ENCODE peak calls at places on chromosome 1, in five cellular contexts. Z, P, N, Y and B are unnamed samples.

GRCh38 chr1:10189659-10190058 is 20.7 kb upstream of the KIF1B start:
- DNase-seq in Z (no peak), P (no peak), N (peak; percentile 16), Y (no peak), B (no peak)

GRCh38 chr1:178155478-178156255 is 61.8 kb downstream of the RASAL2 start:
- DNase-seq in Z (no peak), P (no peak), N (no peak), Y (no peak), B (no peak)

GRCh38 chr1:197908695-197909336 is 6.4 kb downstream of the C1orf53 start:
- DNase-seq in Z (no peak), P (no peak), N (no peak), Y (no peak), B (no peak)

GRCh38 chr1:227753999-227754764 is 18.9 kb downstream of the SNAP47 start:
- DNase-seq in Z (no peak), P (peak; percentile 57), N (no peak), Y (peak; percentile 64), B (no peak)

GRCh38 chr1:112808861-112809684 is 93.9 kb upstream of the PPM1J start:
- DNase-seq in Z (peak; percentile 88), P (peak; percentile 66), N (peak; percentile 57), Y (peak; percentile 57), B (peak; percentile 62)

GRCh38 chr1:162942903-162943567 is 82.1 kb upstream of the CCDC190 start:
- DNase-seq in Z (no peak), P (peak; percentile 51), N (no peak), Y (peak; percentile 44), B (no peak)

GRCh38 chr1:151790940-151791651 is 796 bp upstream of the TDRKH start:
- DNase-seq in Z (peak; percentile 51), P (no peak), N (peak; percentile 9), Y (no peak), B (peak; percentile 4)

GRCh38 chr1:115492019-115492595 is 149.7 kb upstream of the VANGL1 start:
- DNase-seq in Z (no peak), P (no peak), N (no peak), Y (no peak), B (no peak)

GRCh38 chr1:108816049-108816882 is 40.6 kb downstream of the AKNAD1 start:
- DNase-seq in Z (peak; percentile 35), P (peak; percentile 98), N (no peak), Y (peak; percentile 93), B (peak; percentile 90)

GRCh38 chr1:113912594-113913311 is 7.6 kb downstream of the DCLRE1B start:
- DNase-seq in Z (peak; percentile 23), P (peak; percentile 74), N (no peak), Y (peak; percentile 88), B (no peak)

GRCh38 chr1:39409055-39409816 is 82.2 kb upstream of the BMP8A start:
- DNase-seq in Z (no peak), P (peak; percentile 72), N (no peak), Y (peak; percentile 75), B (peak; percentile 35)

GRCh38 chr1:169615803-169616202 is 14.1 kb downstream of the SELP start:
- DNase-seq in Z (no peak), P (no peak), N (no peak), Y (no peak), B (no peak)

GRCh38 chr1:145828368-145829016 is 4.5 kb downstream of the POLR3C start:
- DNase-seq in Z (no peak), P (no peak), N (peak; percentile 68), Y (no peak), B (no peak)
- H3K36me3 ChIP-seq in Z (peaks cover 76% of the 10 kb centered on the region), P (peaks cover 19% of the 10 kb centered on the region), N (peaks cover 81% of the 10 kb centered on the region), Y (peaks cover 40% of the 10 kb centered on the region), B (peaks cover 38% of the 10 kb centered on the region)

DNA sequence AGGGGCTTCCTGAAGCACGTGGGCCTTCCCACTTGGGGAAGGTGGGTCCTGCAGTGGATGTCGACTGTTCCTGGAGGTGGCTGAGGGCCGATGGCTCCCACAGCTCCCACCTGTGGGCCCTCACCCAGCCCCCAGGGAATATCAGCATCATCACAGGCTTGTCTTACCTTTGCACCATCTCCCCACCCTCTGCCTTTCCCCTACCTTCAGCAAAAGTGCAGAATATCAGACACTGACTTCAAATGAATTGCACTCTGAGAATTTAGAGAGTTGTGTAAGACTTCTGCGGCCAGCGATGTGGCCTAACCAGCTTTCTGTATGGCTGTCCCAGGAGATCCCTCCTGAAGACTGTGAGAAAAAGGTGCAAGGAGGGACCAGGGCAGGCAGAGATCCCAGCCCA is 105.4 kb downstream of the PRDM2 start:
- DNase-seq in Z (no peak), P (no peak), N (no peak), Y (no peak), B (no peak)
- H4K20me1 ChIP-seq in Z (peaks cover 60% of the 10 kb centered on the region), P (no peaks in the 10 kb centered on the region), N (no peaks in the 10 kb centered on the region), Y (no peaks in the 10 kb centered on the region), B (no peaks in the 10 kb centered on the region)

GRCh38 chr1:199551967-199552565 is 475.4 kb upstream of the NR5A2 start:
- DNase-seq in Z (peak; percentile 14), P (peak; percentile 85), N (peak; percentile 55), Y (peak; percentile 76), B (peak; percentile 32)
- TF ChIP-seq CTCF in Z (peak; percentile 54), P (peak; percentile 79), N (peak; percentile 98), Y (peak; percentile 85), B (peak; percentile 84)

GRCh38 chr1:20495661-20496060 is 9.7 kb upstream of the CAMK2N1 start:
- DNase-seq in Z (no peak), P (no peak), N (no peak), Y (no peak), B (no peak)

GRCh38 chr1:20499718-20500117 is 8.2 kb downstream of the MUL1 start:
- DNase-seq in Z (no peak), P (no peak), N (no peak), Y (no peak), B (no peak)

GRCh38 chr1:20499105-20499504 is 8.8 kb downstream of the MUL1 start:
- DNase-seq in Z (peak; percentile 8), P (no peak), N (no peak), Y (no peak), B (no peak)

GRCh38 chr1:20496241-20496661 is 10.2 kb upstream of the CAMK2N1 start:
- DNase-seq in Z (no peak), P (no peak), N (no peak), Y (peak; percentile 82), B (peak; percentile 100)

GRCh38 chr1:20498116-20498515 is 9.8 kb downstream of the MUL1 start:
- DNase-seq in Z (peak; percentile 8), P (no peak), N (no peak), Y (no peak), B (no peak)
- H3K36me3 ChIP-seq in Z (peaks cover 44% of the 10 kb centered on the region), P (peaks cover 24% of the 10 kb centered on the region), N (peaks cover 55% of the 10 kb centered on the region), Y (peaks cover 38% of the 10 kb centered on the region), B (peaks cover 19% of the 10 kb centered on the region)

GRCh38 chr1:67415041-67415440 is 15.2 kb downstream of the SERBP1 start:
- DNase-seq in Z (no peak), P (no peak), N (no peak), Y (no peak), B (no peak)
- H4K20me1 ChIP-seq in Z (peaks cover 24% of the 10 kb centered on the region), P (no peaks in the 10 kb centered on the region), N (peaks cover 59% of the 10 kb centered on the region), Y (peaks cover 30% of the 10 kb centered on the region), B (peaks cover 3% of the 10 kb centered on the region)

DNA sequence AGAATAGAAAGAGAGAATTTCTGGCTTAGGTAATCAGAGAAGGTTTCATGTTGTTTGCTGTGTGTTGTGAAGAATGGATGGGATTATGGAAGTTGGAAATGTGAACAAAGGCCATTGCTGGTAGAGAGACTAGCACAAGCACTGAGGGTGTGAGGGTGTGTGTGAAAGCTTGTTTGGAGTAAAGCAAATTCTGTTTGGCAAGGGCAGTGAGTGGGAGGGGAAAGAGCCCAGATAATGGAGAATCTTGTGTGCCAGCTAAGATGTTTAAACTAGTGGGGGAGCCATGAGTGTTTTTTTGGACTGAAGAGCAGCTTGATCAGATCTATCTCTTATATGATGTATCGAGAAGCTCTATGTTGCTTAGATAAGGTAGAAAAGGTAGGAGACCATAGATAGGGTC is 107.1 kb downstream of the DISP1 start:
- DNase-seq in Z (no peak), P (no peak), N (no peak), Y (no peak), B (no peak)
- TF ChIP-seq CTCF in Z (no peak), P (no peak), N (no peak), Y (no peak), B (no peak)

DNA sequence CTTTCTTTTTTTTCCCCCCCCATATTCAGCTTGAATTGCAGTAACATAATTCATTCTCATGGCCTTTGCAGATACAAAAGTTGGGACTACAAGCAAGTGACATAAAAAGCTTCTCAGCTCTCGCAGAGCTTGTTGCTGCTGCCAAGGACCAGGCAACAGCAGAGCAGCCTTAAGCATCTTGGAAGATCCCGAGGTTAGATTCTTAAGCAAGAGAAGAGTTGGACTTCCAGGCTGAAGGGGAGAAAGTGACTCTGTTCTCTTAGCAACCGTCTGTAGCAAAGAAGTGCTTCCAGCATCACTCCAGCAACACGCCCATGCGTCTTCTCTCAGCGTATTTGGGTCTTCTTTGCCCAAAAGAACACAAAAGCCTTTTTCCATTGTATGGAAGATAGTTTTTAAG is 20.7 kb downstream of the AGT start:
- DNase-seq in Z (no peak), P (no peak), N (no peak), Y (no peak), B (no peak)
- H3K36me3 ChIP-seq in Z (peaks cover 46% of the 10 kb centered on the region), P (peaks cover 4% of the 10 kb centered on the region), N (peaks cover 59% of the 10 kb centered on the region), Y (peaks cover 35% of the 10 kb centered on the region), B (peaks cover 14% of the 10 kb centered on the region)

DNA sequence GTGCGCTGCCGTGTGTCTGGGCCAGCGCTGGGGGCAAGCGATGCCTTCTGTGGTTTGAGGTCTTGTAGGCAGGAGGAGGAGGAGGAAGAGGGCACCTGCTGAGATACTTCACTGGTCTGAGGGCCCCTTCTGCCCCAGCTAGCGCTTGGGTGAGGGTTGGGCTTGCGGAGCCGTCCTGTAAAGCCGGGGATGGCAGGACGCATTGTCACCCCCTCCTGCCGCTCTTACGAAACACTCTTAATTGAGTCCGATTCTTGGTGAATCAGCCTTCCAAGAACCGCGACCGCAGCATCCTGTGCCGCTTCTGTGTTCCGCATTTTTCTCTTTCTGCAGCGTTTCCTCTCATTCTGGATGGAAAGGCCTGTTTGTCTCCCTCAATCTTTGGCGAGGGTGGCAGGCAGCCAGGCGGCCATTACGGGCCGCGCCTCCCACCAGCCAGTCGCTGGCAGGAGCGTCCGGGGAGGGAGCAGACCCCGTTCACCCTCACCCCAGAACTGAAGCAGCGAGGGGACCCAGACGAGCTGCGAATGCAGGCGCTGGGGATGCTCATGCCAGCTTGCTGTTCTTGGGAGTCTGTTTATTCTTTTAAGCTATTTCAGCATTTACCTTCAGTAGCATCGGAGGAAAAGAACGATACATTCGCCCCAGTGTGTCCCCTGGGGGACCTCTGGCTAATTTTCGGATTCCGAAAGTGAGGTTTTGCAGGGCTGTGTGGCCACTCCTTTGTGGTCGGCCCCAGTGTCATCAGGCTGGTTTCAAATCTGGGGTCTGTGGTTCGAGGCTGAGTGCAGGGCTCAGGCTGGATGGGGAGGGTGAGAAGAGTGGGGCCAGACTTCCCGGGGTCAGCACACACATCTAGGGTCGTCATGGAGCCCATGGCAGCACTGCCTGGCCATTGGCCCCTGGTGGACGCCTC is 62.7 kb downstream of the SKI start:
- DNase-seq in Z (peak; percentile 66), P (peak; percentile 98), N (peak; percentile 55), Y (peak; percentile 98), B (peak; percentile 94)
- H4K20me1 ChIP-seq in Z (peaks cover 33% of the 10 kb centered on the region), P (no peaks in the 10 kb centered on the region), N (peaks cover 6% of the 10 kb centered on the region), Y (peaks cover 45% of the 10 kb centered on the region), B (no peaks in the 10 kb centered on the region)

DNA sequence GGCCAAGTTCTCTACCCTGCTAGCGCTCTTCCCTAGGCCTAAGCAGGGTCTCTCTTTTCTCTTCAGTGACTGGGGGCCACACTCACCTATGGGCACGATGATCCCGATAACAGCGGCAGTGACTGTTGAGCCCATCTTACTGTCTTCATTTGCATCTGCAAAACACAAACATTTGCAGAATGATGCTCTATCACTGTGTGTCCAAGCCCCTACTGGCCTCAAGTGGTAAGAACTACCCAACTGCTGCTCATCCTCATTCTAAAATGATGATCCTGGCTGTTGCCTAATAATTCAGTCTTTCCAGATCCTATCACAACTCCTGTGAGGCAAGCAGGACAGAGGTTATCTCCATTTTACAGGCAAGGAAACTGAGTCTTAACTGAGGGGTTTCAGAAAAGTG is 16.7 kb upstream of the MAGOH start:
- DNase-seq in Z (no peak), P (no peak), N (no peak), Y (no peak), B (no peak)
- TF ChIP-seq CTCF in Z (peak; percentile 41), P (no peak), N (peak; percentile 33), Y (peak; percentile 9), B (peak; percentile 14)